ENCODE peak calls at places on chromosome 11, in nine cellular contexts. One of them, this sample, is unnamed.

GRCh38 chr11:130022799-130023198 is 20.2 kb upstream of the PRDM10 start:
- DNase-seq in HuH-7.5: no peak
- DNase-seq in CD4-positive, CD25-positive, alpha-beta regulatory T cell: no peak
- DNase-seq in stimulated activated CD8-positive, alpha-beta memory T cell treated with anti-CD3 and anti-CD28 coated beads, Interleukin-2, amount 100 ng/mL, for 1 hour: no peak
- DNase-seq in NCI-H1105 treated with DMSO at 0.1 percent for 48 hours: no peak
- DNase-seq in fibroblast of lung: no peak
- DNase-seq in aorta: no peak
- DNase-seq in AG09319: no peak
- DNase-seq in uterus: no peak
- DNase-seq in this sample: no peak

GRCh38 chr11:110128161-110128560 is 35.0 kb downstream of the ZC3H12C start:
- DNase-seq in stimulated activated CD8-positive, alpha-beta memory T cell treated with anti-CD3 and anti-CD28 coated beads, Interleukin-2, amount 100 ng/mL, for 1 hour: no peak
- DNase-seq in uterus: no peak
- DNase-seq in NCI-H1105 treated with DMSO at 0.1 percent for 48 hours: no peak
- DNase-seq in fibroblast of lung: peak; percentile 32
- DNase-seq in aorta: no peak
- DNase-seq in HuH-7.5: no peak
- DNase-seq in CD4-positive, CD25-positive, alpha-beta regulatory T cell: no peak
- DNase-seq in AG09319: peak; percentile 53
- DNase-seq in this sample: peak; percentile 56

GRCh38 chr11:96246718-96247540 is 96.1 kb downstream of the MAML2 start:
- DNase-seq in AG09319: no peak
- DNase-seq in CD4-positive, CD25-positive, alpha-beta regulatory T cell: no peak
- DNase-seq in stimulated activated CD8-positive, alpha-beta memory T cell treated with anti-CD3 and anti-CD28 coated beads, Interleukin-2, amount 100 ng/mL, for 1 hour: no peak
- DNase-seq in fibroblast of lung: peak; percentile 88
- DNase-seq in aorta: no peak
- DNase-seq in HuH-7.5: no peak
- DNase-seq in NCI-H1105 treated with DMSO at 0.1 percent for 48 hours: no peak
- DNase-seq in uterus: no peak
- DNase-seq in this sample: no peak

GRCh38 chr11:94623120-94623735 is 56.1 kb downstream of the PIWIL4 start:
- DNase-seq in aorta: no peak
- DNase-seq in CD4-positive, CD25-positive, alpha-beta regulatory T cell: peak; percentile 40
- DNase-seq in uterus: peak; percentile 44
- DNase-seq in NCI-H1105 treated with DMSO at 0.1 percent for 48 hours: peak; percentile 92
- DNase-seq in stimulated activated CD8-positive, alpha-beta memory T cell treated with anti-CD3 and anti-CD28 coated beads, Interleukin-2, amount 100 ng/mL, for 1 hour: no peak
- DNase-seq in HuH-7.5: peak; percentile 48
- DNase-seq in AG09319: peak; percentile 61
- DNase-seq in fibroblast of lung: peak; percentile 70
- DNase-seq in this sample: peak; percentile 64

GRCh38 chr11:55895216-55895615 is 12.1 kb downstream of the TRIM51 start:
- DNase-seq in uterus: no peak
- DNase-seq in AG09319: no peak
- DNase-seq in HuH-7.5: no peak
- DNase-seq in NCI-H1105 treated with DMSO at 0.1 percent for 48 hours: no peak
- DNase-seq in aorta: no peak
- DNase-seq in stimulated activated CD8-positive, alpha-beta memory T cell treated with anti-CD3 and anti-CD28 coated beads, Interleukin-2, amount 100 ng/mL, for 1 hour: no peak
- DNase-seq in fibroblast of lung: no peak
- DNase-seq in CD4-positive, CD25-positive, alpha-beta regulatory T cell: no peak
- DNase-seq in this sample: no peak

GRCh38 chr11:103110406-103110805 is 1.2 kb downstream of the DYNC2H1 start:
- DNase-seq in CD4-positive, CD25-positive, alpha-beta regulatory T cell: peak; percentile 12
- DNase-seq in fibroblast of lung: peak; percentile 41
- DNase-seq in AG09319: no peak
- DNase-seq in aorta: no peak
- DNase-seq in stimulated activated CD8-positive, alpha-beta memory T cell treated with anti-CD3 and anti-CD28 coated beads, Interleukin-2, amount 100 ng/mL, for 1 hour: no peak
- DNase-seq in uterus: no peak
- DNase-seq in NCI-H1105 treated with DMSO at 0.1 percent for 48 hours: peak; percentile 7
- DNase-seq in HuH-7.5: no peak
- DNase-seq in this sample: no peak

GRCh38 chr11:110337570-110338193 is 41.3 kb upstream of the RDX start:
- DNase-seq in HuH-7.5: no peak
- DNase-seq in NCI-H1105 treated with DMSO at 0.1 percent for 48 hours: no peak
- DNase-seq in aorta: no peak
- DNase-seq in stimulated activated CD8-positive, alpha-beta memory T cell treated with anti-CD3 and anti-CD28 coated beads, Interleukin-2, amount 100 ng/mL, for 1 hour: no peak
- DNase-seq in uterus: no peak
- DNase-seq in AG09319: no peak
- DNase-seq in CD4-positive, CD25-positive, alpha-beta regulatory T cell: no peak
- DNase-seq in fibroblast of lung: peak; percentile 38
- DNase-seq in this sample: no peak

GRCh38 chr11:113398669-113399430 is 11.3 kb downstream of the ANKK1 start:
- DNase-seq in fibroblast of lung: no peak
- DNase-seq in aorta: no peak
- DNase-seq in stimulated activated CD8-positive, alpha-beta memory T cell treated with anti-CD3 and anti-CD28 coated beads, Interleukin-2, amount 100 ng/mL, for 1 hour: no peak
- DNase-seq in CD4-positive, CD25-positive, alpha-beta regulatory T cell: no peak
- DNase-seq in AG09319: no peak
- DNase-seq in NCI-H1105 treated with DMSO at 0.1 percent for 48 hours: no peak
- DNase-seq in HuH-7.5: no peak
- DNase-seq in uterus: no peak
- DNase-seq in this sample: no peak

GRCh38 chr11:59802639-59803176 is 7.9 kb downstream of the MRPL16 start:
- DNase-seq in aorta: no peak
- DNase-seq in uterus: no peak
- DNase-seq in NCI-H1105 treated with DMSO at 0.1 percent for 48 hours: peak; percentile 45
- DNase-seq in HuH-7.5: no peak
- DNase-seq in fibroblast of lung: peak; percentile 39
- DNase-seq in CD4-positive, CD25-positive, alpha-beta regulatory T cell: peak; percentile 65
- DNase-seq in stimulated activated CD8-positive, alpha-beta memory T cell treated with anti-CD3 and anti-CD28 coated beads, Interleukin-2, amount 100 ng/mL, for 1 hour: no peak
- DNase-seq in AG09319: no peak
- DNase-seq in this sample: peak; percentile 42

GRCh38 chr11:87493516-87493915 is 455.8 kb downstream of the TMEM135 start:
- DNase-seq in stimulated activated CD8-positive, alpha-beta memory T cell treated with anti-CD3 and anti-CD28 coated beads, Interleukin-2, amount 100 ng/mL, for 1 hour: no peak
- DNase-seq in uterus: no peak
- DNase-seq in AG09319: no peak
- DNase-seq in fibroblast of lung: peak; percentile 62
- DNase-seq in aorta: no peak
- DNase-seq in HuH-7.5: no peak
- DNase-seq in NCI-H1105 treated with DMSO at 0.1 percent for 48 hours: no peak
- DNase-seq in CD4-positive, CD25-positive, alpha-beta regulatory T cell: no peak
- DNase-seq in this sample: no peak

GRCh38 chr11:16805942-16806341 is 67.5 kb downstream of the C11orf58 start:
- DNase-seq in AG09319: no peak
- DNase-seq in fibroblast of lung: peak; percentile 7
- DNase-seq in uterus: no peak
- DNase-seq in HuH-7.5: no peak
- DNase-seq in CD4-positive, CD25-positive, alpha-beta regulatory T cell: no peak
- DNase-seq in stimulated activated CD8-positive, alpha-beta memory T cell treated with anti-CD3 and anti-CD28 coated beads, Interleukin-2, amount 100 ng/mL, for 1 hour: no peak
- DNase-seq in aorta: no peak
- DNase-seq in NCI-H1105 treated with DMSO at 0.1 percent for 48 hours: no peak
- DNase-seq in this sample: no peak

GRCh38 chr11:134202661-134203060 is 21.1 kb downstream of the NCAPD3 start:
- DNase-seq in NCI-H1105 treated with DMSO at 0.1 percent for 48 hours: no peak
- DNase-seq in aorta: no peak
- DNase-seq in AG09319: no peak
- DNase-seq in uterus: no peak
- DNase-seq in CD4-positive, CD25-positive, alpha-beta regulatory T cell: no peak
- DNase-seq in stimulated activated CD8-positive, alpha-beta memory T cell treated with anti-CD3 and anti-CD28 coated beads, Interleukin-2, amount 100 ng/mL, for 1 hour: no peak
- DNase-seq in fibroblast of lung: no peak
- DNase-seq in HuH-7.5: no peak
- DNase-seq in this sample: no peak

GRCh38 chr11:126307706-126308105 is 3.8 kb downstream of the DCPS start:
- DNase-seq in stimulated activated CD8-positive, alpha-beta memory T cell treated with anti-CD3 and anti-CD28 coated beads, Interleukin-2, amount 100 ng/mL, for 1 hour: no peak
- DNase-seq in AG09319: no peak
- DNase-seq in NCI-H1105 treated with DMSO at 0.1 percent for 48 hours: peak; percentile 38
- DNase-seq in CD4-positive, CD25-positive, alpha-beta regulatory T cell: no peak
- DNase-seq in uterus: no peak
- DNase-seq in fibroblast of lung: peak; percentile 39
- DNase-seq in HuH-7.5: no peak
- DNase-seq in aorta: no peak
- DNase-seq in this sample: no peak

GRCh38 chr11:107608809-107609208 is 17.9 kb downstream of the ELMOD1 start:
- DNase-seq in uterus: no peak
- DNase-seq in aorta: no peak
- DNase-seq in fibroblast of lung: no peak
- DNase-seq in HuH-7.5: no peak
- DNase-seq in CD4-positive, CD25-positive, alpha-beta regulatory T cell: no peak
- DNase-seq in NCI-H1105 treated with DMSO at 0.1 percent for 48 hours: no peak
- DNase-seq in AG09319: no peak
- DNase-seq in stimulated activated CD8-positive, alpha-beta memory T cell treated with anti-CD3 and anti-CD28 coated beads, Interleukin-2, amount 100 ng/mL, for 1 hour: no peak
- DNase-seq in this sample: no peak

GRCh38 chr11:110479445-110480101 is 49.8 kb downstream of the FDX1 start:
- DNase-seq in fibroblast of lung: peak; percentile 84
- DNase-seq in HuH-7.5: no peak
- DNase-seq in uterus: no peak
- DNase-seq in AG09319: peak; percentile 35
- DNase-seq in stimulated activated CD8-positive, alpha-beta memory T cell treated with anti-CD3 and anti-CD28 coated beads, Interleukin-2, amount 100 ng/mL, for 1 hour: no peak
- DNase-seq in aorta: no peak
- DNase-seq in CD4-positive, CD25-positive, alpha-beta regulatory T cell: no peak
- DNase-seq in NCI-H1105 treated with DMSO at 0.1 percent for 48 hours: peak; percentile 93
- DNase-seq in this sample: peak; percentile 70

GRCh38 chr11:13983081-13983751 is 20.7 kb downstream of the SPON1 start:
- DNase-seq in AG09319: no peak
- DNase-seq in fibroblast of lung: peak; percentile 76
- DNase-seq in NCI-H1105 treated with DMSO at 0.1 percent for 48 hours: no peak
- DNase-seq in CD4-positive, CD25-positive, alpha-beta regulatory T cell: no peak
- DNase-seq in HuH-7.5: no peak
- DNase-seq in stimulated activated CD8-positive, alpha-beta memory T cell treated with anti-CD3 and anti-CD28 coated beads, Interleukin-2, amount 100 ng/mL, for 1 hour: no peak
- DNase-seq in aorta: peak; percentile 62
- DNase-seq in uterus: peak; percentile 68
- DNase-seq in this sample: no peak

GRCh38 chr11:118216621-118217526 is 7.9 kb downstream of the JAML start:
- DNase-seq in aorta: no peak
- DNase-seq in AG09319: no peak
- DNase-seq in CD4-positive, CD25-positive, alpha-beta regulatory T cell: no peak
- DNase-seq in fibroblast of lung: no peak
- DNase-seq in NCI-H1105 treated with DMSO at 0.1 percent for 48 hours: no peak
- DNase-seq in HuH-7.5: no peak
- DNase-seq in uterus: no peak
- DNase-seq in stimulated activated CD8-positive, alpha-beta memory T cell treated with anti-CD3 and anti-CD28 coated beads, Interleukin-2, amount 100 ng/mL, for 1 hour: no peak
- DNase-seq in this sample: no peak

GRCh38 chr11:73391665-73392064 is 15.5 kb downstream of the RELT start:
- DNase-seq in fibroblast of lung: no peak
- DNase-seq in HuH-7.5: no peak
- DNase-seq in NCI-H1105 treated with DMSO at 0.1 percent for 48 hours: no peak
- DNase-seq in aorta: peak; percentile 49
- DNase-seq in stimulated activated CD8-positive, alpha-beta memory T cell treated with anti-CD3 and anti-CD28 coated beads, Interleukin-2, amount 100 ng/mL, for 1 hour: no peak
- DNase-seq in CD4-positive, CD25-positive, alpha-beta regulatory T cell: no peak
- DNase-seq in AG09319: no peak
- DNase-seq in uterus: no peak
- DNase-seq in this sample: no peak

GRCh38 chr11:2204361-2205213 is 33.0 kb upstream of the TH start:
- DNase-seq in NCI-H1105 treated with DMSO at 0.1 percent for 48 hours: no peak
- DNase-seq in uterus: peak; percentile 5
- DNase-seq in HuH-7.5: no peak
- DNase-seq in stimulated activated CD8-positive, alpha-beta memory T cell treated with anti-CD3 and anti-CD28 coated beads, Interleukin-2, amount 100 ng/mL, for 1 hour: no peak
- DNase-seq in AG09319: no peak
- DNase-seq in aorta: peak; percentile 55
- DNase-seq in fibroblast of lung: no peak
- DNase-seq in CD4-positive, CD25-positive, alpha-beta regulatory T cell: no peak
- DNase-seq in this sample: no peak

GRCh38 chr11:22634897-22635629 is 9.4 kb upstream of the FANCF start:
- DNase-seq in stimulated activated CD8-positive, alpha-beta memory T cell treated with anti-CD3 and anti-CD28 coated beads, Interleukin-2, amount 100 ng/mL, for 1 hour: no peak
- DNase-seq in CD4-positive, CD25-positive, alpha-beta regulatory T cell: no peak
- DNase-seq in HuH-7.5: no peak
- DNase-seq in aorta: no peak
- DNase-seq in uterus: no peak
- DNase-seq in fibroblast of lung: peak; percentile 20
- DNase-seq in AG09319: no peak
- DNase-seq in NCI-H1105 treated with DMSO at 0.1 percent for 48 hours: peak; percentile 52
- DNase-seq in this sample: no peak

GRCh38 chr11:94647926-94648325 is 80.8 kb downstream of the PIWIL4 start:
- DNase-seq in fibroblast of lung: peak; percentile 3
- DNase-seq in aorta: no peak
- DNase-seq in uterus: peak; percentile 76
- DNase-seq in stimulated activated CD8-positive, alpha-beta memory T cell treated with anti-CD3 and anti-CD28 coated beads, Interleukin-2, amount 100 ng/mL, for 1 hour: no peak
- DNase-seq in HuH-7.5: no peak
- DNase-seq in NCI-H1105 treated with DMSO at 0.1 percent for 48 hours: no peak
- DNase-seq in AG09319: no peak
- DNase-seq in CD4-positive, CD25-positive, alpha-beta regulatory T cell: no peak
- DNase-seq in this sample: no peak

GRCh38 chr11:70547821-70548670 is 149.7 kb downstream of the CTTN start:
- DNase-seq in CD4-positive, CD25-positive, alpha-beta regulatory T cell: no peak
- DNase-seq in NCI-H1105 treated with DMSO at 0.1 percent for 48 hours: peak; percentile 76
- DNase-seq in uterus: no peak
- DNase-seq in AG09319: no peak
- DNase-seq in fibroblast of lung: no peak
- DNase-seq in HuH-7.5: no peak
- DNase-seq in aorta: no peak
- DNase-seq in stimulated activated CD8-positive, alpha-beta memory T cell treated with anti-CD3 and anti-CD28 coated beads, Interleukin-2, amount 100 ng/mL, for 1 hour: no peak
- DNase-seq in this sample: peak; percentile 5

GRCh38 chr11:113618360-113618759 is 87.7 kb downstream of the TMPRSS5 start:
- DNase-seq in stimulated activated CD8-positive, alpha-beta memory T cell treated with anti-CD3 and anti-CD28 coated beads, Interleukin-2, amount 100 ng/mL, for 1 hour: no peak
- DNase-seq in aorta: no peak
- DNase-seq in CD4-positive, CD25-positive, alpha-beta regulatory T cell: no peak
- DNase-seq in HuH-7.5: no peak
- DNase-seq in uterus: no peak
- DNase-seq in AG09319: no peak
- DNase-seq in fibroblast of lung: peak; percentile 86
- DNase-seq in NCI-H1105 treated with DMSO at 0.1 percent for 48 hours: no peak
- DNase-seq in this sample: no peak

GRCh38 chr11:38089728-38090127 is 1491.7 kb upstream of the RAG2 start:
- DNase-seq in aorta: no peak
- DNase-seq in AG09319: no peak
- DNase-seq in CD4-positive, CD25-positive, alpha-beta regulatory T cell: no peak
- DNase-seq in NCI-H1105 treated with DMSO at 0.1 percent for 48 hours: no peak
- DNase-seq in uterus: no peak
- DNase-seq in HuH-7.5: no peak
- DNase-seq in fibroblast of lung: peak; percentile 6
- DNase-seq in stimulated activated CD8-positive, alpha-beta memory T cell treated with anti-CD3 and anti-CD28 coated beads, Interleukin-2, amount 100 ng/mL, for 1 hour: no peak
- DNase-seq in this sample: no peak

GRCh38 chr11:2096919-2097301 is 42.3 kb downstream of the IGF2 start:
- DNase-seq in HuH-7.5: no peak
- DNase-seq in uterus: no peak
- DNase-seq in aorta: peak; percentile 72
- DNase-seq in CD4-positive, CD25-positive, alpha-beta regulatory T cell: no peak
- DNase-seq in AG09319: no peak
- DNase-seq in fibroblast of lung: no peak
- DNase-seq in NCI-H1105 treated with DMSO at 0.1 percent for 48 hours: no peak
- DNase-seq in stimulated activated CD8-positive, alpha-beta memory T cell treated with anti-CD3 and anti-CD28 coated beads, Interleukin-2, amount 100 ng/mL, for 1 hour: no peak
- DNase-seq in this sample: no peak

GRCh38 chr11:26987205-26987604 is 6.7 kb upstream of the FIBIN start:
- DNase-seq in CD4-positive, CD25-positive, alpha-beta regulatory T cell: no peak
- DNase-seq in AG09319: no peak
- DNase-seq in NCI-H1105 treated with DMSO at 0.1 percent for 48 hours: no peak
- DNase-seq in uterus: no peak
- DNase-seq in fibroblast of lung: no peak
- DNase-seq in HuH-7.5: no peak
- DNase-seq in aorta: no peak
- DNase-seq in stimulated activated CD8-positive, alpha-beta memory T cell treated with anti-CD3 and anti-CD28 coated beads, Interleukin-2, amount 100 ng/mL, for 1 hour: no peak
- DNase-seq in this sample: no peak

GRCh38 chr11:9180784-9181183 is 84.4 kb downstream of the DENND5A start:
- DNase-seq in AG09319: peak; percentile 19
- DNase-seq in HuH-7.5: no peak
- DNase-seq in stimulated activated CD8-positive, alpha-beta memory T cell treated with anti-CD3 and anti-CD28 coated beads, Interleukin-2, amount 100 ng/mL, for 1 hour: no peak
- DNase-seq in CD4-positive, CD25-positive, alpha-beta regulatory T cell: no peak
- DNase-seq in uterus: no peak
- DNase-seq in NCI-H1105 treated with DMSO at 0.1 percent for 48 hours: no peak
- DNase-seq in fibroblast of lung: peak; percentile 52
- DNase-seq in aorta: no peak
- DNase-seq in this sample: no peak

This sample was measured in NCI-H748 treated with DMSO at 0.1 percent for 48 hours.